ENCODE peak calls at places on chromosomes 5 and 9, in ten cellular contexts. B, F, U, E, P, T, Y, C, N and J are unnamed samples.

GRCh38 chr9:125648294-125648693 is 58.7 kb downstream of the MAPKAP1 start:
- DNase-seq in B (no peak), F (no peak), T (no peak), E (no peak), C (no peak), N (no peak), Y (no peak), P (no peak), U (no peak), J (no peak)

GRCh38 chr5:9861664-9862256 is 231.6 kb upstream of the TAS2R1 start:
- DNase-seq in F (no peak), U (no peak), N (no peak), B (no peak), Y (no peak), C (no peak), E (peak), P (no peak), T (no peak), J (no peak)

GRCh38 chr9:136203406-136204085 is 1.4 kb downstream of the LHX3 start:
- DNase-seq in Y (no peak), C (no peak), B (no peak), U (no peak), N (no peak), F (no peak), T (no peak), P (no peak), E (no peak), J (no peak)

GRCh38 chr9:130263601-130264413 is 1.8 kb upstream of the HMCN2 start:
- DNase-seq in F (no peak), E (no peak), N (no peak), U (no peak), Y (no peak), T (peak), B (no peak), C (no peak), P (no peak), J (no peak)

GRCh38 chr5:14155730-14156129 is 12.6 kb downstream of the TRIO start:
- DNase-seq in P (no peak), T (no peak), B (no peak), E (no peak), U (no peak), Y (no peak), F (no peak), N (no peak), C (no peak), J (no peak)

GRCh38 chr5:105167092-105167491 is 1604.5 kb upstream of the NUDT12 start:
- DNase-seq in E (no peak), B (no peak), T (no peak), U (no peak), P (no peak), C (no peak), N (no peak), F (no peak), Y (no peak), J (no peak)

GRCh38 chr5:169567079-169567478 is 16.5 kb upstream of the SPDL1 start:
- DNase-seq in P (no peak), E (no peak), F (no peak), T (peak), Y (no peak), C (no peak), B (no peak), U (no peak), N (no peak), J (no peak)

GRCh38 chr9:110116543-110116885 is 91.4 kb downstream of the C9orf152 start:
- DNase-seq in N (no peak), Y (no peak), P (no peak), E (peak), B (no peak), T (peak), F (no peak), U (no peak), C (no peak), J (no peak)

GRCh38 chr5:26553079-26553478 is 485.3 kb downstream of the CDH9 start:
- DNase-seq in P (peak), C (no peak), Y (no peak), N (no peak), E (no peak), F (no peak), B (no peak), T (no peak), U (no peak), J (no peak)

GRCh38 chr5:56816546-56817081 is 1.3 kb downstream of the MAP3K1 start:
- DNase-seq in C (peak), Y (peak), P (peak), B (peak), F (peak), E (peak), T (peak), U (peak), N (peak), J (peak)

GRCh38 chr9:116476002-116476401 is 211.1 kb upstream of the TRIM32 start:
- DNase-seq in N (no peak), C (no peak), F (no peak), T (no peak), E (no peak), U (no peak), Y (no peak), P (no peak), B (no peak), J (no peak)

GRCh38 chr9:131809941-131810344 is 70.1 kb upstream of the RAPGEF1 start:
- DNase-seq in P (no peak), U (no peak), F (no peak), T (peak), N (no peak), C (no peak), E (no peak), Y (no peak), B (no peak), J (no peak)

GRCh38 chr9:36686471-36686870 is 113.8 kb downstream of the MELK start:
- DNase-seq in B (no peak), F (no peak), N (no peak), T (no peak), U (no peak), E (no peak), P (no peak), C (no peak), Y (no peak), J (no peak)

GRCh38 chr5:142970440-142970788 is 200.2 kb downstream of the ARHGAP26 start:
- DNase-seq in P (no peak), F (no peak), U (no peak), C (no peak), T (no peak), E (no peak), B (no peak), Y (no peak), N (no peak), J (no peak)

GRCh38 chr5:95285406-95285761 is 490 bp upstream of the MCTP1 start:
- DNase-seq in U (no peak), N (no peak), E (no peak), B (no peak), Y (no peak), T (no peak), C (no peak), P (no peak), F (no peak), J (no peak)

GRCh38 chr9:25442517-25442916 is 235.7 kb downstream of the TUSC1 start:
- DNase-seq in E (no peak), Y (no peak), B (no peak), C (no peak), T (no peak), N (no peak), P (no peak), F (no peak), U (no peak), J (no peak)

GRCh38 chr5:6732634-6733410 is 19.6 kb downstream of the TENT4A start:
- DNase-seq in U (no peak), E (peak), T (peak), B (no peak), N (peak), Y (no peak), C (no peak), P (no peak), F (no peak), J (peak)

GRCh38 chr5:14143843-14144585 is 872 bp downstream of the TRIO start:
- DNase-seq in N (peak), B (peak), F (peak), T (peak), Y (peak), C (no peak), E (no peak), U (peak), P (peak), J (peak)

GRCh38 chr9:15592317-15592716 is 39.5 kb downstream of the CCDC171 start:
- DNase-seq in C (no peak), T (no peak), F (no peak), P (no peak), E (no peak), B (no peak), Y (no peak), U (no peak), N (no peak), J (no peak)

GRCh38 chr5:141513021-141513626 is 24.2 kb downstream of the PCDHGC5 start:
- DNase-seq in N (peak), U (peak), T (peak), B (peak), Y (no peak), P (no peak), C (no peak), E (peak), F (peak), J (peak)

GRCh38 chr5:14038341-14038959 is 94.0 kb upstream of the DNAH5 start:
- DNase-seq in F (no peak), U (no peak), N (no peak), B (no peak), C (no peak), Y (no peak), T (peak), P (peak), E (peak), J (no peak)

GRCh38 chr9:125462766-125463384 is 201.2 kb downstream of the GAPVD1 start:
- DNase-seq in P (no peak), T (no peak), Y (no peak), B (no peak), F (no peak), N (no peak), C (no peak), U (no peak), E (no peak), J (no peak)

GRCh38 chr9:84271004-84271886 is 69.3 kb downstream of the SLC28A3 start:
- DNase-seq in U (peak), T (peak), C (no peak), B (peak), Y (peak), N (no peak), E (peak), F (peak), P (no peak), J (peak)

GRCh38 chr9:37184905-37185867 is 64.8 kb downstream of the ZCCHC7 start:
- DNase-seq in T (no peak), B (no peak), Y (no peak), E (no peak), F (no peak), P (no peak), U (no peak), N (no peak), C (no peak), J (no peak)

GRCh38 chr5:6236170-6236793 is 142.1 kb downstream of the MED10 start:
- DNase-seq in T (no peak), U (no peak), C (no peak), P (no peak), N (no peak), B (no peak), Y (no peak), E (no peak), F (no peak), J (no peak)

GRCh38 chr9:80028501-80028900 is 456.7 kb downstream of the TLE4 start:
- DNase-seq in U (no peak), Y (no peak), N (no peak), P (no peak), C (no peak), T (no peak), B (no peak), E (no peak), F (no peak), J (no peak)

GRCh38 chr9:72315089-72315509 is 49.9 kb downstream of the ZFAND5 start:
- DNase-seq in F (no peak), E (no peak), N (peak), U (peak), B (no peak), Y (peak), C (no peak), P (peak), T (peak), J (peak)

GRCh38 chr9:136103651-136104487 is 8.8 kb upstream of the NACC2 start:
- DNase-seq in C (no peak), B (no peak), Y (peak), U (no peak), E (no peak), N (no peak), P (no peak), F (no peak), T (no peak), J (peak)

GRCh38 chr5:151740958-151741373 is 17.5 kb downstream of the ATOX1 start:
- DNase-seq in P (no peak), B (no peak), U (no peak), Y (no peak), C (no peak), E (peak), N (no peak), F (no peak), T (peak), J (no peak)

GRCh38 chr5:88889165-88890069 is 6.4 kb upstream of the MEF2C start:
- DNase-seq in N (peak), B (no peak), T (peak), F (no peak), P (no peak), E (no peak), U (peak), C (no peak), Y (no peak), J (peak)

GRCh38 chr5:1557114-1557873 is 33.5 kb upstream of the LPCAT1 start:
- DNase-seq in C (no peak), Y (no peak), N (peak), F (no peak), E (no peak), B (no peak), P (peak), T (no peak), U (peak), J (no peak)

GRCh38 chr5:72882989-72883388 is 66.5 kb downstream of the TNPO1 start:
- DNase-seq in C (no peak), U (no peak), Y (no peak), E (no peak), F (no peak), B (no peak), N (no peak), T (no peak), P (no peak), J (no peak)

GRCh38 chr9:106753155-106753671 is 109.8 kb upstream of the ZNF462 start:
- DNase-seq in C (no peak), N (no peak), E (no peak), F (no peak), P (no peak), B (no peak), Y (no peak), T (no peak), U (no peak), J (no peak)

GRCh38 chr9:104868687-104869404 is 59.1 kb downstream of the ABCA1 start:
- DNase-seq in N (peak), U (no peak), B (no peak), Y (peak), P (peak), E (peak), T (peak), F (no peak), C (no peak), J (peak)

GRCh38 chr5:57499262-57500050 is 16.8 kb upstream of the ACTBL2 start:
- DNase-seq in T (peak), E (peak), F (no peak), C (no peak), Y (no peak), B (peak), N (no peak), U (no peak), P (peak), J (no peak)

GRCh38 chr9:79489241-79490000 is 82.3 kb upstream of the TLE4 start:
- DNase-seq in P (no peak), N (no peak), U (no peak), F (no peak), C (no peak), B (no peak), T (peak), Y (no peak), E (peak), J (no peak)

GRCh38 chr5:79201206-79201605 is 34.7 kb upstream of the JMY start:
- DNase-seq in B (no peak), N (no peak), F (no peak), U (no peak), E (no peak), P (no peak), Y (no peak), T (no peak), C (no peak), J (no peak)

GRCh38 chr9:22201256-22201655 is 192.2 kb upstream of the CDKN2B start:
- DNase-seq in U (no peak), T (no peak), E (no peak), P (no peak), N (no peak), C (no peak), F (no peak), Y (no peak), B (no peak), J (no peak)

GRCh38 chr5:8729437-8729836 is 816.4 kb downstream of the SEMA5A start:
- DNase-seq in Y (no peak), P (no peak), B (no peak), C (no peak), E (peak), U (no peak), T (peak), N (no peak), F (no peak), J (no peak)

GRCh38 chr5:31761877-31762276 is 122.9 kb downstream of the PDZD2 start:
- DNase-seq in P (no peak), Y (no peak), E (no peak), U (no peak), C (no peak), B (no peak), N (no peak), F (no peak), T (no peak), J (no peak)

GRCh38 chr5:31755299-31756053 is 116.5 kb downstream of the PDZD2 start:
- DNase-seq in U (no peak), N (no peak), F (no peak), C (no peak), E (no peak), B (no peak), P (no peak), T (no peak), Y (no peak), J (no peak)

GRCh38 chr5:31757813-31758212 is 118.9 kb downstream of the PDZD2 start:
- DNase-seq in E (no peak), C (no peak), T (no peak), Y (no peak), P (no peak), U (no peak), F (no peak), N (no peak), B (no peak), J (no peak)

GRCh38 chr5:31759925-31760324 is 121.0 kb downstream of the PDZD2 start:
- DNase-seq in E (no peak), N (no peak), T (no peak), P (no peak), F (no peak), U (no peak), Y (no peak), C (no peak), B (no peak), J (no peak)

GRCh38 chr5:31758803-31759425 is 120.0 kb downstream of the PDZD2 start:
- DNase-seq in B (no peak), N (no peak), F (no peak), P (no peak), Y (no peak), T (no peak), E (no peak), C (no peak), U (no peak), J (no peak)
- H3K27ac ChIP-seq in B (no peak), N (no peak), F (no peak), P (no peak), Y (no peak), T (no peak), E (no peak), C (no peak), U (no peak), J (no peak)

GRCh38 chr9:128271512-128271911 is 4.3 kb downstream of the GOLGA2 start:
- DNase-seq in T (no peak), U (no peak), C (no peak), Y (no peak), F (no peak), E (no peak), P (no peak), N (no peak), B (no peak), J (no peak)
- H3K27ac ChIP-seq in T (no peak), U (no peak), C (no peak), Y (peak), F (no peak), E (no peak), P (peak), N (no peak), B (no peak), J (no peak)

GRCh38 chr5:109378095-109378494 is 31.7 kb downstream of the PJA2 start:
- DNase-seq in N (no peak), F (no peak), P (no peak), U (no peak), Y (no peak), T (no peak), E (no peak), B (no peak), C (no peak), J (no peak)

GRCh38 chr5:109374625-109375024 is 35.1 kb downstream of the PJA2 start:
- DNase-seq in N (no peak), F (no peak), E (no peak), T (peak), Y (no peak), U (no peak), B (no peak), P (no peak), C (no peak), J (no peak)

GRCh38 chr5:109370343-109370742 is 39.4 kb downstream of the PJA2 start:
- DNase-seq in B (no peak), Y (no peak), P (no peak), F (no peak), T (no peak), C (no peak), E (no peak), U (no peak), N (no peak), J (no peak)

GRCh38 chr5:109373932-109374331 is 35.8 kb downstream of the PJA2 start:
- DNase-seq in P (no peak), N (no peak), E (no peak), B (no peak), U (no peak), C (no peak), Y (no peak), T (peak), F (no peak), J (no peak)
- H3K27ac ChIP-seq in P (no peak), N (no peak), E (no peak), B (no peak), U (no peak), C (no peak), Y (no peak), T (peak), F (no peak), J (no peak)

DNA sequence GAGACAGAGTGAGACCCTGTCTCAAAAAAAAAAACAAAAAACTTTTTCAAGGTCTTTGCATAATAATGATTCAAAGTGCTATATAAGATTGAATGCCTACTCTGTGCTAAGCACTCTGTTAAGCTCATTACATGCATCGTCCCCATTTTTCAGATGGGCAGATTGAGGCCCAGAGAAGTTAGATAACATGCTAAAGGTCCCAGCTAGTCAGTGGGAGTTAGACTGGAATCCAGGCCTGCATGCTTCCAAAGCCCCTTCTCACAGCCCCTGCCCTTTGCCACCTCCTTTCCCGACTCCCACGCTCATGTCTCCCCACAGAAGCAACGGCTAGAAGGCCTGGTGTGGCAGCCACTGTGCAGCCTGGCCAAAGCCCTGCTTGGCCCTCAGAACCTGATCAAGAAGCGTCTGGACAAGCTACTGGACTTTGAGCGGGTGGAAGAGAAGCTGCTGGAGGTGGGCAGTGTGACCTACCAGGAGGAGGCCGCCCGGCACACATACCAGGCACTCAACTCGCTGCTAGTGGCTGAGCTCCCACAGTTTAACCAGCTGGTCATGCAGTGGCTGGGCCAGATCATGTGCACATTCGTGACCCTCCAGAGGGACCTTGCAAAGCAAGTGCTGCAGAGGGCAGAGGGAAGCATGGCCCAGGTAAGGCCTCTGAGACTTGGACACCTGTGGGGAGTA is 40.3 kb downstream of the ARHGEF37 start:
- DNase-seq in P (no peak), Y (no peak), U (no peak), E (no peak), T (no peak), C (no peak), B (no peak), N (no peak), F (no peak), J (no peak)
- H3K27ac ChIP-seq in P (no peak), Y (no peak), U (no peak), E (no peak), T (no peak), C (no peak), B (no peak), N (no peak), F (no peak), J (no peak)

GRCh38 chr5:38433160-38433861 is 123.1 kb downstream of the LIFR start:
- DNase-seq in U (no peak), F (no peak), C (no peak), Y (no peak), N (peak), B (no peak), E (peak), T (peak), P (no peak), J (no peak)
- H3K27ac ChIP-seq in U (no peak), F (no peak), C (no peak), Y (no peak), N (no peak), B (no peak), E (peak), T (no peak), P (no peak), J (peak)

GRCh38 chr5:124445220-124445619 is 301.2 kb downstream of the ZNF608 start:
- DNase-seq in U (no peak), F (no peak), C (no peak), N (no peak), E (no peak), T (no peak), P (no peak), B (no peak), Y (no peak), J (no peak)
- H3K27ac ChIP-seq in U (no peak), F (no peak), C (no peak), N (no peak), E (no peak), T (peak), P (no peak), B (no peak), Y (no peak), J (no peak)